ENCODE peak calls at places on chromosomes 12 and 14, in nine cellular contexts. V is H54, C is body of pancreas, Q is uterus, G is transverse colon, M is breast epithelium, N is testis, S is heart left ventricle, A is gastrocnemius medialis. O is an unnamed sample.

GRCh38 chr12:50314629-50315312 is 31.5 kb upstream of the LIMA1 start:
- DNase-seq in V (no peak), C (no peak), Q (no peak), G (no peak), M (no peak), N (no peak), S (no peak), A (no peak), O (peak)

GRCh38 chr12:102652645-102653313 is 172.4 kb upstream of the IGF1 start:
- DNase-seq in V (no peak), C (no peak), Q (no peak), G (no peak), M (no peak), N (no peak), S (no peak), A (no peak), O (no peak)

GRCh38 chr14:53943751-53944083 is 12.9 kb downstream of the BMP4 start:
- DNase-seq in V (no peak), C (no peak), Q (no peak), G (no peak), M (no peak), N (no peak), S (no peak), A (no peak), O (no peak)

GRCh38 chr12:47863467-47863866 is 41.3 kb downstream of the VDR start:
- DNase-seq in V (no peak), C (no peak), Q (no peak), G (no peak), M (no peak), N (no peak), S (no peak), A (no peak), O (no peak)

GRCh38 chr14:102527255-102528232 is 18.0 kb upstream of the ANKRD9 start:
- DNase-seq in V (peak), C (no peak), Q (no peak), G (peak), M (no peak), N (no peak), S (peak), A (no peak), O (peak)

GRCh38 chr14:104361101-104361591 is 218.4 kb upstream of the C14orf180 start:
- DNase-seq in V (no peak), C (peak), Q (no peak), G (no peak), M (peak), N (no peak), S (peak), A (no peak), O (no peak)

GRCh38 chr12:94941440-94941862 is 62.0 kb downstream of the NDUFA12 start:
- DNase-seq in V (peak), C (peak), Q (peak), G (no peak), M (no peak), N (no peak), S (peak), A (peak), O (no peak)

GRCh38 chr12:31017535-31017934 is 56.1 kb upstream of the DDX11 start:
- DNase-seq in V (no peak), C (no peak), Q (no peak), G (no peak), M (no peak), N (no peak), S (no peak), A (no peak), O (no peak)

GRCh38 chr14:83607682-83608081 is 1922.3 kb upstream of the FLRT2 start:
- DNase-seq in V (no peak), C (no peak), Q (no peak), G (no peak), M (no peak), N (no peak), S (no peak), A (no peak), O (no peak)

GRCh38 chr12:22333751-22334695 is 484 bp downstream of the ST8SIA1 start:
- DNase-seq in V (no peak), C (no peak), Q (no peak), G (peak), M (peak), N (peak), S (peak), A (no peak), O (no peak)

GRCh38 chr12:22172501-22172900 is 126.5 kb downstream of the CMAS start:
- DNase-seq in V (no peak), C (no peak), Q (no peak), G (no peak), M (no peak), N (no peak), S (no peak), A (no peak), O (no peak)

GRCh38 chr14:74636424-74637183 is 24.6 kb upstream of the LTBP2 start:
- DNase-seq in V (no peak), C (no peak), Q (no peak), G (no peak), M (no peak), N (no peak), S (no peak), A (no peak), O (no peak)

GRCh38 chr14:105249175-105250007 is 1.1 kb downstream of the BTBD6 start:
- DNase-seq in V (no peak), C (no peak), Q (no peak), G (peak), M (no peak), N (peak), S (peak), A (no peak), O (peak)

GRCh38 chr14:95256011-95256775 is 63.5 kb downstream of the CLMN start:
- DNase-seq in V (no peak), C (no peak), Q (no peak), G (no peak), M (no peak), N (no peak), S (no peak), A (no peak), O (no peak)

GRCh38 chr14:104192883-104193245 is 54.5 kb downstream of the KIF26A start:
- DNase-seq in V (no peak), C (no peak), Q (no peak), G (no peak), M (no peak), N (no peak), S (no peak), A (no peak), O (no peak)

GRCh38 chr12:76282744-76283143 is 65.5 kb downstream of the BBS10 start:
- DNase-seq in V (no peak), C (no peak), Q (no peak), G (no peak), M (no peak), N (no peak), S (no peak), A (no peak), O (no peak)

GRCh38 chr12:77685112-77685511 is 145.6 kb upstream of the NAV3 start:
- DNase-seq in V (peak), C (peak), Q (peak), G (peak), M (no peak), N (peak), S (peak), A (peak), O (peak)

GRCh38 chr14:85466678-85467077 is 63.3 kb upstream of the FLRT2 start:
- DNase-seq in V (no peak), C (no peak), Q (no peak), G (no peak), M (no peak), N (no peak), S (no peak), A (no peak), O (no peak)

GRCh38 chr12:99552022-99552421 is 95.5 kb upstream of the GARIN6 start:
- DNase-seq in V (no peak), C (no peak), Q (no peak), G (no peak), M (no peak), N (no peak), S (no peak), A (no peak), O (no peak)

GRCh38 chr12:79252358-79253075 is 387.9 kb downstream of the SYT1 start:
- DNase-seq in V (no peak), C (no peak), Q (no peak), G (no peak), M (no peak), N (no peak), S (no peak), A (no peak), O (no peak)

GRCh38 chr12:46749322-46749721 is 76.5 kb downstream of the SLC38A4 start:
- DNase-seq in V (no peak), C (no peak), Q (no peak), G (no peak), M (no peak), N (no peak), S (no peak), A (no peak), O (no peak)

GRCh38 chr12:21434704-21435103 is 2.8 kb upstream of the PYROXD1 start:
- DNase-seq in V (no peak), C (no peak), Q (no peak), G (no peak), M (no peak), N (no peak), S (no peak), A (no peak), O (no peak)

GRCh38 chr14:55130194-55130550 is 1.1 kb downstream of the LGALS3 start:
- DNase-seq in V (peak), C (peak), Q (peak), G (no peak), M (no peak), N (no peak), S (no peak), A (no peak), O (no peak)

GRCh38 chr14:55127491-55127951 is 1.5 kb upstream of the LGALS3 start:
- DNase-seq in V (peak), C (no peak), Q (no peak), G (peak), M (no peak), N (no peak), S (no peak), A (no peak), O (peak)

GRCh38 chr14:55128386-55129085 is 516 bp upstream of the LGALS3 start:
- DNase-seq in V (no peak), C (no peak), Q (no peak), G (no peak), M (no peak), N (no peak), S (no peak), A (no peak), O (no peak)

GRCh38 chr14:55129428-55130193 is 559 bp downstream of the LGALS3 start:
- DNase-seq in V (peak), C (peak), Q (peak), G (peak), M (peak), N (peak), S (peak), A (peak), O (peak)

GRCh38 chr14:55129086-55129427 is at the start of gene LGALS3:
- DNase-seq in V (peak), C (peak), Q (peak), G (peak), M (peak), N (peak), S (peak), A (peak), O (peak)
- TF ChIP-seq POLR2A in V (peak), C (no peak), Q (peak), G (peak), M (no peak), N (no peak), S (no peak), A (peak), O (peak)

DNA sequence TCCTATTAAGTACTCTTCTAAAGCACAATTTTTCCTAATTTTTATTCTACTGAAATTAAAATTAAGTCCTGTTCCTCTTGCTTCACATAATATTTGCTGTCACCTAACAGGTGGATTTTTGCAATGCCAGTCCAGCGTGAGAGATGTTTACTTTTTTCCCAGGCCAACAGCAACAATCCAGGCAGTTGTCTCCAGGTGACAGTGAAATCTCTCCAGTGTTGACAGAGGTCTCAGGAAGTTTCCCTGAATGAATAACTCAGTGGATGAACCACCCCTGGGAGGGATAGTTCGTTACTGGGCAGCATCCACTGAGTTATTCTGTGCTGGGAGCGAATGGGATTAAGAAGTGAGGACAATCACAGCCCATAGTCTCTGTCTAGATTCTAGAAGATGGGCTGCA is 7.1 kb upstream of the NT5DC3 start:
- DNase-seq in V (no peak), C (no peak), Q (no peak), G (no peak), M (no peak), N (no peak), S (no peak), A (no peak), O (no peak)
- TF ChIP-seq POLR2A in V (no peak), C (no peak), Q (no peak), G (no peak), M (no peak), N (no peak), S (no peak), A (no peak), O (no peak)

DNA sequence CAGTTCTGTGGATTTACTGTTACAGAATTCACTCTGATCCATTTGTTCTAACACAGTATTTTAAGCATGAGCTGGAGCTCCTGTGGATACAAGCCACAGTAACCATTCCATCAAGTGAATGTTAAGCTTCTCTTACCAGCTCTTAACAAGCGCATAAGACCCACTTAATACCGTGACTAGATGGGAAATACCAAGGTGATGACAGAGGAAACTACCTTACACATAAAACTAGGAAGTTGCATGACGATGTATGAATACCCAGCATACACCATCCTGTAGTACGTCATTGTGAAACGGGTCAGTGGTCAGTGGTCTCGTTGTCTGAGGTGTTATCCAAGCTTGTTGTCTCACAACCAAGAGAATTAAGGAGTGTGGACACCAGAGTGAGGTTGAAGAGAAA is 2.0 kb upstream of the GALC start:
- DNase-seq in V (no peak), C (no peak), Q (no peak), G (no peak), M (no peak), N (no peak), S (no peak), A (no peak), O (no peak)
- TF ChIP-seq POLR2A in V (no peak), C (no peak), Q (no peak), G (no peak), M (no peak), N (no peak), S (no peak), A (no peak), O (no peak)

GRCh38 chr12:10381912-10382628 is 7.8 kb downstream of the KLRK1 start:
- DNase-seq in V (no peak), C (no peak), Q (no peak), G (no peak), M (no peak), N (no peak), S (no peak), A (no peak), O (no peak)

GRCh38 chr12:10389941-10390340 is at the start of gene KLRK1:
- DNase-seq in V (no peak), C (no peak), Q (no peak), G (no peak), M (no peak), N (no peak), S (no peak), A (no peak), O (no peak)

GRCh38 chr12:10385181-10385613 is 4.6 kb downstream of the KLRK1 start:
- DNase-seq in V (no peak), C (no peak), Q (no peak), G (no peak), M (no peak), N (no peak), S (no peak), A (no peak), O (no peak)

GRCh38 chr12:10388611-10389010 is 1.2 kb downstream of the KLRK1 start:
- DNase-seq in V (no peak), C (no peak), Q (no peak), G (no peak), M (no peak), N (no peak), S (no peak), A (no peak), O (no peak)

DNA sequence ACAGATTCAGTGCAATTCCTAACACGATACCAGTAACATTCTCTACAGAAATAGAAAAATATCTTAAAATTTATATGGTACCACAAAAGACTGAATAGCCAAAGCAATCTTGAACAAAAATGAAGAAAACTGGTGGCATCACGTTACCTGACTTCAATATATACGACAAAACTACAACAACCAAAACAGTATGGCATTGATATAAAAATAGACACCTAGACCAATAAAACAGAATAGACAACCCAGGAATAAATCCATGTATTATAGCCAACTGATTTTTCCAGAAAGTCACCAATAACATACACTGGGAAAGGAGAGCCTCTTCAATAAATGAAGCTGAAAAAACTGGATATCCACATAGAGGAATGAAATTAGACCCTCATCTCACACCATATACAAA is 5.7 kb downstream of the KLRK1 start:
- DNase-seq in V (no peak), C (no peak), Q (no peak), G (no peak), M (no peak), N (no peak), S (no peak), A (no peak), O (no peak)
- TF ChIP-seq POLR2A in V (no peak), C (no peak), Q (no peak), G (no peak), M (no peak), N (no peak), S (no peak), A (no peak), O (no peak)

GRCh38 chr12:14614704-14615121 is 47.0 kb upstream of the PLBD1 start:
- DNase-seq in V (no peak), C (no peak), Q (no peak), G (no peak), M (no peak), N (no peak), S (no peak), A (no peak), O (peak)
- TF ChIP-seq POLR2A in V (no peak), C (no peak), Q (no peak), G (no peak), M (no peak), N (no peak), S (no peak), A (no peak), O (no peak)

GRCh38 chr14:71320107-71320733 is 413.0 kb downstream of the PCNX1 start:
- DNase-seq in V (peak), C (peak), Q (peak), G (peak), M (peak), N (peak), S (peak), A (peak), O (peak)

GRCh38 chr14:71319646-71320045 is 412.4 kb downstream of the PCNX1 start:
- DNase-seq in V (no peak), C (no peak), Q (peak), G (no peak), M (no peak), N (peak), S (no peak), A (no peak), O (peak)

GRCh38 chr14:71320734-71321555 is 413.7 kb downstream of the PCNX1 start:
- DNase-seq in V (peak), C (peak), Q (peak), G (peak), M (peak), N (peak), S (peak), A (no peak), O (peak)

GRCh38 chr14:71322660-71323250 is 415.5 kb downstream of the PCNX1 start:
- DNase-seq in V (no peak), C (peak), Q (no peak), G (no peak), M (no peak), N (peak), S (no peak), A (no peak), O (peak)

DNA sequence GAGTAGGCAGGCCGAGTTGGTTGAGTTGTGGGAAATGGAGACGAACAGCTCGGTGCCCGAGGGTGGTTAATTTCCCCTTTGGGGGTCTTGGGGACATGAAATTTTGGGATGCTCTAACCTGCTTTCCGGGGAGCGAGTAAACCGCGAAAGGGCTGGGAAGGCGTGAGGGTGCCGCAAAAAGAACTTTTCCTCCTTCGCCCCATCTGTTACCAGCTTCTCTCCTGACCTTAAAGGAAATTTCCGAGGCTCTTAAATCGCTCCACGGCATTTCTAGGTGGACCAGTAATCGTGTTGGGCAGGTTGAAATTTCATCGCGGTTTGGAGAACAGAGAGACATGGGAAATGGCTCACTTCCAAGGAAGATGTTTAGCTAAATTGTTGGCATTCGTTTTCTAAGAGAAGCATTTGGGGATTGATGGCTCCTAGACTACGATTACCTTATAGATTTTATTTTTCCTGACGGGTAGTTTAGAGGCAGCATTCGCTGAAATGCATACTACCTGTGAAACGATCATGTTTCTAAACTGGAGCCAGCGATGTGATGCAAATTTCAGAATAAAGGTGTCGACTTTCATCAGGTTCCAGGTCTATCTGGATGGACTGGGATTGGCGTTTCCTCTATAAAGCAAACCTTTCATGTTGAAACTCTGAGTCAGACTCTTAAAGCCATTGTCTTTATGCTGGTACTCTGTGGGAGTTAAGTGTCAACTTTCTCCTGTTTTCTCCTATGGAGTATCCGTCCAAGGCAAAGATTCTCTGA is 414.5 kb downstream of the PCNX1 start:
- DNase-seq in V (no peak), C (peak), Q (peak), G (no peak), M (no peak), N (peak), S (no peak), A (no peak), O (peak)
- TF ChIP-seq POLR2A in V (no peak), C (no peak), Q (no peak), G (peak), M (peak), N (no peak), S (no peak), A (no peak), O (no peak)

GRCh38 chr14:68794856-68795601 is 2.2 kb upstream of the ZFP36L1 start:
- DNase-seq in V (no peak), C (peak), Q (peak), G (peak), M (no peak), N (peak), S (no peak), A (no peak), O (peak)
- TF ChIP-seq POLR2A in V (no peak), C (no peak), Q (no peak), G (no peak), M (no peak), N (no peak), S (no peak), A (no peak), O (no peak)

O was measured in NB4.